ENCODE peak calls at places on chromosome 3, in seven cellular contexts. I is MCF 10A, Q is lower lobe of right lung, B is cardiac fibroblast, E is nephron progenitor cell, F is SK-N-SH, R is neural crest cell. Z is an unnamed sample.

GRCh38 chr3:56467108-56467507 is 1.2 kb downstream of the ERC2 start:
- DNase-seq in E (peak; percentile 80), Q (peak; percentile 83), B (peak; percentile 52), F (peak; percentile 89), R (peak; percentile 55), I (peak; percentile 95), Z (peak; percentile 81)

GRCh38 chr3:172324591-172325203 is 123.6 kb downstream of the GHSR start:
- DNase-seq in Q (no peak), I (no peak), E (no peak), B (no peak), R (no peak), F (no peak), Z (no peak)

GRCh38 chr3:185470323-185470722 is 28.5 kb downstream of the TMEM41A start:
- DNase-seq in Q (no peak), E (no peak), I (no peak), R (no peak), B (no peak), F (no peak), Z (no peak)

GRCh38 chr3:153192327-153192726 is 30.3 kb downstream of the RAP2B start:
- DNase-seq in E (no peak), F (no peak), B (no peak), Q (no peak), R (no peak), I (no peak), Z (no peak)

GRCh38 chr3:45343947-45344346 is 44.4 kb upstream of the LARS2 start:
- DNase-seq in F (no peak), E (no peak), B (peak; percentile 11), R (no peak), I (peak; percentile 34), Q (no peak), Z (no peak)

GRCh38 chr3:124730129-124730919 is at the start of gene UMPS:
- DNase-seq in F (peak; percentile 92), I (peak; percentile 81), E (peak; percentile 95), B (peak; percentile 82), Q (peak; percentile 95), R (peak; percentile 89), Z (peak; percentile 90)

GRCh38 chr3:71088019-71088711 is 495.4 kb downstream of the FOXP1 start:
- DNase-seq in R (no peak), F (no peak), Q (no peak), I (no peak), E (no peak), B (no peak), Z (no peak)

GRCh38 chr3:189780556-189781270 is 149.5 kb downstream of the TP63 start:
- DNase-seq in R (no peak), F (no peak), B (no peak), I (no peak), E (no peak), Q (no peak), Z (no peak)

GRCh38 chr3:129558772-129559564 is 16.0 kb downstream of the H1-8 start:
- DNase-seq in F (peak; percentile 85), R (no peak), B (peak; percentile 78), Q (no peak), E (no peak), I (no peak), Z (no peak)

GRCh38 chr3:154427685-154428291 is 2.2 kb downstream of the GPR149 start:
- DNase-seq in E (peak; percentile 51), R (peak; percentile 25), B (no peak), F (peak; percentile 26), I (no peak), Q (no peak), Z (peak; percentile 11)

GRCh38 chr3:161415506-161416231 is 44.4 kb upstream of the SPTSSB start:
- DNase-seq in I (peak; percentile 83), F (no peak), E (no peak), B (peak; percentile 88), R (no peak), Q (no peak), Z (no peak)

GRCh38 chr3:144556392-144556791 is 584.8 kb downstream of the DIPK2A start:
- DNase-seq in E (no peak), B (no peak), R (no peak), I (no peak), F (no peak), Q (no peak), Z (no peak)

GRCh38 chr3:7315037-7315436 is 454.1 kb downstream of the GRM7 start:
- DNase-seq in R (no peak), Q (no peak), I (no peak), E (no peak), F (no peak), B (no peak), Z (no peak)

GRCh38 chr3:152403632-152404066 is 134.9 kb downstream of the MBNL1 start:
- DNase-seq in B (no peak), F (no peak), Q (peak; percentile 63), I (peak; percentile 76), R (no peak), E (peak; percentile 2), Z (no peak)

DNA sequence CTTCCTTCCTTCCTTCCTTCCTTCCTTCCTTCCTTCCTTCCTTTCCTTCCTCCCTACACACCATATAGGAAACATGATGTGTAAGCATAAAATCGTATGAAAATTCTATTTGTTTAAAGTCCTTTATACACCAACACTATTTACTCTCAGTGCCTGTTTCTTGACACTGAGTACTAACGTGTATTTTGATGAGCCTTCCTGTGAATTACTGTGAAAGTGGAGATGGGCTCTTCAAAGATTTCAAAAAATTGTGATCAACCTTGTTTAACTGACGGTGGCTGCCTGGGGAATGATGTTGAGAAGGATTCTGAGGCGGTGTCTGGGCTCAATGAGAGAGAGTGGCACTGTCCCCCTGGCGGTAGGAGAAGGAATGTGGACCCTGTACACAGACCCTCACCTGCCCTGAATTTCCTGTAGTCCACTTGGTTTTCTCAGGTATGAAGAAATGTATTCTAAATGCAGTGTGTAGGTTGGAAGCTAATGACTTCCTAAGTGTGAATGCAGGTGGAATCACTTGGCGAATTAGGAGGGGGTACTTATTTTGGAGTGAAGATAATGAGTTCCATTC is 237.9 kb downstream of the GAP43 start:
- DNase-seq in F (no peak), B (no peak), E (no peak), I (no peak), Q (no peak), R (no peak), Z (no peak)
- TF ChIP-seq CTCF in F (no peak), B (no peak), E (peak; percentile 32), I (no peak), Q (no peak), R (peak; percentile 52), Z (peak; percentile 50)

GRCh38 chr3:169118666-169119370 is 544.7 kb downstream of the MECOM start:
- DNase-seq in R (no peak), F (no peak), I (no peak), E (no peak), Q (no peak), B (no peak), Z (no peak)

GRCh38 chr3:169120928-169121327 is 542.6 kb downstream of the MECOM start:
- DNase-seq in F (no peak), E (no peak), R (no peak), B (no peak), I (no peak), Q (no peak), Z (no peak)

GRCh38 chr3:169112153-169112892 is 551.2 kb downstream of the MECOM start:
- DNase-seq in E (no peak), B (peak; percentile 70), F (no peak), I (peak; percentile 31), Q (no peak), R (no peak), Z (no peak)

GRCh38 chr3:169116056-169116693 is 547.3 kb downstream of the MECOM start:
- DNase-seq in E (no peak), R (no peak), Q (no peak), I (no peak), B (no peak), F (no peak), Z (no peak)

DNA sequence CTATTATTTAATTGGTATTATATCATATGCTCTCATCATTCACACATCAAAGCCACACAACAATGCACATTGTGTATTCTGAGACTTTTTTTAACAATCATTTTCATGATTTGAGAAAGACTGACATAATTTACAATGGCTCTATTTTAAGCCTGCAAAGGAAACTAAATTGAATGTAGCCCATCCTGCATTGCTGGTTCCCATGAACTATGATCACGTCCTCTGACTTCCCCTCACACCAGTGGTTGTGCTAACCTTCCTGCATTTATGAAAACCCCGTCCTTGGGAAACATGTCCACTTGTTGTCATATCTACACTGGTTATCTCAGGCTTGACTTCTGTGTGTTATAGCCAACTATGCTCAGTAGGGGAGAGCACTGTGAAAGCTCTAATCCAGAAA is 546.2 kb downstream of the MECOM start:
- DNase-seq in F (no peak), R (no peak), I (no peak), Q (no peak), E (no peak), B (no peak), Z (no peak)
- TF ChIP-seq CTCF in F (no peak), R (no peak), I (no peak), Q (no peak), E (no peak), B (no peak), Z (no peak)

GRCh38 chr3:4520013-4520881 is 27.1 kb downstream of the ITPR1 start:
- DNase-seq in Q (no peak), R (no peak), I (no peak), E (no peak), B (no peak), F (no peak), Z (no peak)

GRCh38 chr3:4524423-4524769 is 31.2 kb downstream of the ITPR1 start:
- DNase-seq in F (peak; percentile 50), R (no peak), Q (no peak), E (no peak), B (peak; percentile 84), I (peak; percentile 82), Z (no peak)

GRCh38 chr3:4523710-4524422 is 30.7 kb downstream of the ITPR1 start:
- DNase-seq in R (no peak), F (peak; percentile 41), Q (no peak), E (no peak), I (no peak), B (no peak), Z (no peak)

GRCh38 chr3:4525555-4526238 is 32.5 kb downstream of the ITPR1 start:
- DNase-seq in F (no peak), E (no peak), R (no peak), I (no peak), Q (no peak), B (no peak), Z (no peak)

DNA sequence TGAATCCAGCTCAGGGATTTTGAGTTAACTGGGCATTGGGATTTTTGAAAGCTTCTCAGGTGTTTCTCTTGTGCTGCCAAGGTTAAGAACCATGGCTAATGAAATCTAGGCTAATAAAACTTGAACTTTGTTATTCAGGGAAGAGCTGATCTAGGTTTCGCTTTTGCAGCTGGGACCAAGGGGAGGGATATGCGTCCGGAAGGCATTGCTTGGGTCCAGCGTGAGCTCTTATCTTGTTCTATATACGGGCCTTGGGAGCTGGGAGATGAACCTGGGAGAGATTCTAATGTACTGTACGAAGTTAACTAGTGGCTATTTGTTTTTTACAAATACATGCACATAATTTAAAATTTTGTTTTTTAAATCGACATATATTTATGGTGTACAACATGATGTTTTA is 29.8 kb downstream of the ITPR1 start:
- DNase-seq in Q (no peak), I (no peak), E (no peak), B (no peak), R (no peak), F (no peak), Z (no peak)
- TF ChIP-seq CTCF in Q (no peak), I (no peak), E (no peak), B (no peak), R (no peak), F (no peak), Z (no peak)

DNA sequence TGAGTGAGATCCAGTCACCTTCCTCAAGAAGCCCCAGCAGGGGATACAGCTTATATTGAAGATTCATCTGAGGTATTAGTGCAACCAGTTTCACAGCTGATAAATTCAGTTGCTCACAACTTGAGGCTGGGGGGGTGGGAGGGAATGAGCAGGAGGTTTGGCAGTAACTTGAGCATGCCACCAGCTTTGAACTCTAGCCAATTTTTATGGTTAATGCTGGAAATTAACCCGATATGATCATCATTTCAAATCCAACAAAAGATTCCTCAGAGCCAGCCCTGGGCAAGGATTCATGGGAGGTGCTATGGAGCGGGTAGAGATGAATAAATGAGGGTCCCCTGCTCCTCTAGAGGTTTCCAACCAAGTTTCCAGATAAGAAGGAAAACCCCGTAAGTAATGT is 73.1 kb upstream of the HES1 start:
- DNase-seq in Q (no peak), E (no peak), B (no peak), R (no peak), I (no peak), F (no peak), Z (no peak)
- TF ChIP-seq CTCF in Q (no peak), E (no peak), B (no peak), R (no peak), I (no peak), F (no peak), Z (no peak)

Z was measured in endothelial cell.